ENCODE peak calls at places on chromosomes 2 and 18, in five cellular contexts. S is right lobe of liver, U is erythroblast, H is A549, B is GM12878. K is an unnamed sample.

GRCh38 chr2:64019975-64020281 is 700 bp upstream of the VPS54 start:
- DNase-seq in S (no peak), U (no peak), H (no peak), B (no peak), K (no peak)

GRCh38 chr18:27109403-27109802 is 75.7 kb downstream of the CHST9 start:
- DNase-seq in S (no peak), U (no peak), H (no peak), B (no peak), K (no peak)

GRCh38 chr2:144914622-144915230 is 394.8 kb upstream of the ZEB2 start:
- DNase-seq in S (no peak), U (no peak), H (no peak), B (no peak), K (no peak)

GRCh38 chr18:50819027-50819726 is 639 bp downstream of the MRO start:
- DNase-seq in S (peak), U (peak), H (peak), B (no peak), K (no peak)

GRCh38 chr2:145744541-145745386 is 1224.8 kb upstream of the ZEB2 start:
- DNase-seq in S (no peak), U (peak), H (peak), B (no peak), K (no peak)

GRCh38 chr2:48398285-48399135 is 131.4 kb upstream of the STON1 start:
- DNase-seq in S (no peak), U (no peak), H (peak), B (no peak), K (no peak)

GRCh38 chr2:118539290-118539689 is 308.2 kb downstream of the EN1 start:
- DNase-seq in S (no peak), U (peak), H (peak), B (no peak), K (no peak)

GRCh38 chr18:53152478-53152877 is 812.5 kb downstream of the DCC start:
- DNase-seq in S (no peak), U (no peak), H (no peak), B (no peak), K (no peak)

GRCh38 chr2:201631041-201631440 is 12.3 kb downstream of the TMEM237 start:
- DNase-seq in S (no peak), U (no peak), H (no peak), B (no peak), K (no peak)

GRCh38 chr2:69641887-69642708 is 1.4 kb downstream of the AAK1 start:
- DNase-seq in S (no peak), U (no peak), H (no peak), B (no peak), K (no peak)

GRCh38 chr18:56214706-56215105 is 423.7 kb downstream of the TXNL1 start:
- DNase-seq in S (no peak), U (no peak), H (no peak), B (no peak), K (no peak)

GRCh38 chr2:202831241-202831997 is 40.1 kb downstream of the ICA1L start:
- DNase-seq in S (no peak), U (peak), H (peak), B (peak), K (peak)

GRCh38 chr2:121947681-121948080 is 192.2 kb downstream of the TSN start:
- DNase-seq in S (no peak), U (no peak), H (no peak), B (no peak), K (no peak)

GRCh38 chr2:179263460-179264237 is 983 bp downstream of the SESTD1 start:
- DNase-seq in S (peak), U (peak), H (peak), B (no peak), K (no peak)

GRCh38 chr2:179266271-179266670 is 1.6 kb upstream of the SESTD1 start:
- DNase-seq in S (no peak), U (no peak), H (no peak), B (no peak), K (no peak)

GRCh38 chr2:179265082-179265575 is 497 bp upstream of the SESTD1 start:
- DNase-seq in S (no peak), U (no peak), H (no peak), B (no peak), K (no peak)

GRCh38 chr2:179263015-179263414 is 1.6 kb downstream of the SESTD1 start:
- DNase-seq in S (no peak), U (no peak), H (peak), B (no peak), K (no peak)

GRCh38 chr2:179264238-179265081 is at the start of gene SESTD1:
- DNase-seq in S (peak), U (peak), H (peak), B (no peak), K (peak)
- TF ChIP-seq POLR2A in S (peak), U (no peak), H (peak), B (peak), K (no peak)

GRCh38 chr2:96202152-96202856 is 6.3 kb downstream of the STARD7 start:
- DNase-seq in S (no peak), U (no peak), H (no peak), B (no peak), K (no peak)

GRCh38 chr2:96201338-96201737 is 7.3 kb downstream of the STARD7 start:
- DNase-seq in S (no peak), U (no peak), H (no peak), B (no peak), K (no peak)

GRCh38 chr2:96204836-96205235 is 3.8 kb downstream of the STARD7 start:
- DNase-seq in S (no peak), U (no peak), H (no peak), B (no peak), K (no peak)

GRCh38 chr2:96205238-96205637 is 3.4 kb downstream of the STARD7 start:
- DNase-seq in S (no peak), U (no peak), H (no peak), B (no peak), K (no peak)

GRCh38 chr2:96203130-96204028 is 5.2 kb downstream of the STARD7 start:
- DNase-seq in S (no peak), U (no peak), H (no peak), B (no peak), K (no peak)
- TF ChIP-seq POLR2A in S (no peak), U (no peak), H (no peak), B (no peak), K (no peak)

GRCh38 chr18:111292-112014 is 46.9 kb upstream of the USP14 start:
- DNase-seq in S (peak), U (no peak), H (peak), B (no peak), K (peak)
- TF ChIP-seq POLR2A in S (no peak), U (peak), H (peak), B (peak), K (no peak)

GRCh38 chr2:177392373-177393246 is at the start of gene AGPS:
- DNase-seq in S (peak), U (peak), H (peak), B (peak), K (peak)
- TF ChIP-seq POLR2A in S (peak), U (peak), H (peak), B (peak), K (peak)

DNA sequence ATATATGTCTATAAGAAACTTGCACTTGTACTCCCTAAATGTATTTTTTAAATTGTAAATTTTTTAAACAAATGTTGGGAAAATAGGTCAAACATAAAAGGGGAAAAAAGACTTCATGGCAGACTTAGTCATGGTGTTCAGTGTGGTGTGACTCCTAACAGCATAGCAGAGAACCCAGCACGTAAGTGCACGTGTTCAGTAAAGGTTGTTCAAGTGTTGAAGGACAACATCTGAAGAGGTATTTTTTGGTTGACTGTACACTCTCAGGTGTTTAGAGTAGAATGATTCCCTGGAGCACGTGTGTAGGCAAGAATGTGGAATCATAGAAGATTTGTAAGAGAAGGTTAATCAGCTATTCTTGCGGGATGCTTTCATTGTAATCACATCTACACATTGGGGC is 106.7 kb downstream of the CRIM1 start:
- DNase-seq in S (no peak), U (no peak), H (no peak), B (no peak), K (no peak)
- TF ChIP-seq POLR2A in S (no peak), U (no peak), H (no peak), B (no peak), K (no peak)

GRCh38 chr18:13175266-13175665 is 43.3 kb upstream of the LDLRAD4 start:
- DNase-seq in S (no peak), U (no peak), H (no peak), B (no peak), K (no peak)

GRCh38 chr18:13178976-13179375 is 39.6 kb upstream of the LDLRAD4 start:
- DNase-seq in S (no peak), U (no peak), H (no peak), B (no peak), K (no peak)

GRCh38 chr18:13175754-13176210 is 42.8 kb upstream of the LDLRAD4 start:
- DNase-seq in S (peak), U (no peak), H (peak), B (peak), K (no peak)

GRCh38 chr18:13178197-13178596 is 40.4 kb upstream of the LDLRAD4 start:
- DNase-seq in S (no peak), U (no peak), H (no peak), B (no peak), K (no peak)

DNA sequence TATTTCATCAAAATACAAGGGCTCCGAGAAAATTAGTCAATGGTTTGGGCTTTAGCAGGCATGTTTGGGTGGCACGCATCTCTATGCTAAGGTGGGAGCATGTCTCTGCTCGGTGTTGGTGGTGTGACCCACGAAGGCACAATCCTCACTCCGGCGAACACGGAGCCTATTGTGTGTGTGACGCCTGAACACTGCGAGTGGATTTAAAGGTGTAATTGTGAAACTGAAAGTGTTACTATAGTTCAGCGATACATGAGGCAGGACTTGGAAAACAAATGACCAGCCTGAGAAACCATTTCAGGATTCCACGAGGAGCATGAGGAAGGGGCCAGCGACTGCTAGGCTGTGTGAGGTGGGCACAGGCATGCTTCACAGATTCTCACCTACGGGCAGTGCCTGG is 41.7 kb upstream of the LDLRAD4 start:
- DNase-seq in S (no peak), U (no peak), H (no peak), B (no peak), K (no peak)
- TF ChIP-seq POLR2A in S (peak), U (no peak), H (no peak), B (no peak), K (no peak)

DNA sequence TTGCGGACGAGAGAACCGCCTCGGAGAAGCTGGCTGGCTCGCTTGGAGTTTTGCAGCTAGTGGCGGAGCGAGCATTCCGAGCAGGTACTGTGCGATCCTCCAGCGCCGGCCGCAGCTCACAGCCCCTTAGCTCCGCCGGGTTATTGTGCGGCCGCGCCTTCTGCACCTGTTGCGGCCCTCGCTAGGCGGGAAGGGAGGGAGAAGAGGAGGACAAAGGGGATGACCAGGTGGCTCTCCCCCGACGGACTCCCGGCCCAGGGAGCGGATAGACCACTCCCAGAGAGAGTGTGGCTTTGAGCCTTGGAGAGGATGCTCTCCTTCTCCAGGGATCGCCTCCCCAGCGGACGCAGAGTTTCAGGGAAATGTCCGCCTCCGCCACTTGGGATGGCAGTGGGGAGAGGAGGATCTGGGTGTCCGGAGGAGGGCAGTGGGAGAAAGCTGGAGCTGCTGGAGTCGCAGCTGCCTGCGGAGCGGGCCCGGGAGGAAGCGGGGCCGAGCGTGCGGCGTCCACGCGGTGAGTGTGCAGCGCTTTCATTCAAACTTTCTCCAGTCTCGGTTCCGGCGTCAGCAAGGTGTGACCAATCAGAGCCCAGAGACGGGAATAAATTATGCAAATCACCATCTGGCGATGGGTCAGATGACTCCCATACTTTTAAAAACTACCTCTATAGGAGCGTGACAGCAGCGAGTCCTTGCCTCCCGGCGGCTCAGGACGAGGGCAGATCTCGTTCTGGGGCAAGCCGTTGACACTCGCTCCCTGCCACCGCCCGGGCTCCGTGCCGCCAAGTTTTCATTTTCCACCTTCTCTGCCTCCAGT is at the start of gene LIPG:
- DNase-seq in S (peak), U (peak), H (peak), B (no peak), K (peak)
- TF ChIP-seq POLR2A in S (peak), U (no peak), H (no peak), B (peak), K (no peak)

DNA sequence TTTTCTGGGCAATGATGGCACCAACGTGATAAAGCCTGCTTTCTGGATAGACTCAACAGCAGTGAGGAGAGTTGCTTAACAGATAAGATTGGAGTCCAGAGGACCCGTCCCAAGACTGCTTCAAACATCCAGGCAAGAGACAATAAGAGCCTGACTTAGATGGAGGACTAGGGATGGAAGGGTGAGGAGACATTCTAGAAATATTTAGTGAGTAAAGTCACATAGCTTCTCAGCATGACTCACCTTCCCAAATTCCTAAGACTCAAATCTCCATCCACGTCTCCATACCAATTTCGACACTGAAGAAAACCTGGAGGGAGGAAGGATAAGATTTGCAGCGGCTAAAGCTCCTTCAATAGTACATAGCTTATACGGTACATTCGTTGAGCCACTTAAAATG is 88.2 kb upstream of the KLF7 start:
- DNase-seq in S (no peak), U (peak), H (peak), B (no peak), K (no peak)
- TF ChIP-seq POLR2A in S (no peak), U (no peak), H (no peak), B (no peak), K (no peak)